ENCODE peak calls at places on chromosomes 5 and 9, in seven cellular contexts. One of them, this sample, is unnamed.
A peak's percentile ranks its signal among the peaks of the same experiment; 100 is the strongest.

GRCh38 chr5:119340597-119341218 is 15.1 kb upstream of the TNFAIP8 start:
- DNase-seq in activated CD8-positive, alpha-beta memory T cell treated with anti-CD3 and anti-CD28 coated beads, Interleukin-2, amount 10 ng/mL, durations not matched to agents 7 days and 5 days: peak; percentile 93
- DNase-seq in stimulated activated CD4-positive, alpha-beta T cell treated with anti-CD3 and anti-CD28 coated beads, Interleukin-12 subunit alpha, Interleukin-12 subunit beta, amount 100 ng/mL, for 4 hours: no peak
- DNase-seq in Right ventricle myocardium superior: no peak
- DNase-seq in esophagus muscularis mucosa: no peak
- DNase-seq in HTR-8/SVneo: no peak
- DNase-seq in KBM-7: peak; percentile 31
- DNase-seq in this sample: no peak

GRCh38 chr9:133304477-133305377 is 29.7 kb upstream of the ABO start:
- DNase-seq in activated CD8-positive, alpha-beta memory T cell treated with anti-CD3 and anti-CD28 coated beads, Interleukin-2, amount 10 ng/mL, durations not matched to agents 7 days and 5 days: no peak
- DNase-seq in stimulated activated CD4-positive, alpha-beta T cell treated with anti-CD3 and anti-CD28 coated beads, Interleukin-12 subunit alpha, Interleukin-12 subunit beta, amount 100 ng/mL, for 4 hours: no peak
- DNase-seq in Right ventricle myocardium superior: no peak
- DNase-seq in esophagus muscularis mucosa: no peak
- DNase-seq in HTR-8/SVneo: no peak
- DNase-seq in KBM-7: no peak
- DNase-seq in this sample: no peak

GRCh38 chr9:33469891-33470290 is 3.8 kb downstream of the NOL6 start:
- DNase-seq in activated CD8-positive, alpha-beta memory T cell treated with anti-CD3 and anti-CD28 coated beads, Interleukin-2, amount 10 ng/mL, durations not matched to agents 7 days and 5 days: no peak
- DNase-seq in stimulated activated CD4-positive, alpha-beta T cell treated with anti-CD3 and anti-CD28 coated beads, Interleukin-12 subunit alpha, Interleukin-12 subunit beta, amount 100 ng/mL, for 4 hours: no peak
- DNase-seq in Right ventricle myocardium superior: no peak
- DNase-seq in esophagus muscularis mucosa: no peak
- DNase-seq in HTR-8/SVneo: no peak
- DNase-seq in KBM-7: no peak
- DNase-seq in this sample: no peak

GRCh38 chr5:158471179-158471924 is 612.4 kb upstream of the CLINT1 start:
- DNase-seq in activated CD8-positive, alpha-beta memory T cell treated with anti-CD3 and anti-CD28 coated beads, Interleukin-2, amount 10 ng/mL, durations not matched to agents 7 days and 5 days: no peak
- DNase-seq in stimulated activated CD4-positive, alpha-beta T cell treated with anti-CD3 and anti-CD28 coated beads, Interleukin-12 subunit alpha, Interleukin-12 subunit beta, amount 100 ng/mL, for 4 hours: no peak
- DNase-seq in Right ventricle myocardium superior: no peak
- DNase-seq in esophagus muscularis mucosa: no peak
- DNase-seq in HTR-8/SVneo: no peak
- DNase-seq in KBM-7: no peak
- DNase-seq in this sample: no peak

GRCh38 chr9:93501406-93501805 is 48.0 kb upstream of the FAM120AOS start:
- DNase-seq in activated CD8-positive, alpha-beta memory T cell treated with anti-CD3 and anti-CD28 coated beads, Interleukin-2, amount 10 ng/mL, durations not matched to agents 7 days and 5 days: no peak
- DNase-seq in stimulated activated CD4-positive, alpha-beta T cell treated with anti-CD3 and anti-CD28 coated beads, Interleukin-12 subunit alpha, Interleukin-12 subunit beta, amount 100 ng/mL, for 4 hours: no peak
- DNase-seq in Right ventricle myocardium superior: no peak
- DNase-seq in esophagus muscularis mucosa: no peak
- DNase-seq in HTR-8/SVneo: peak; percentile 5
- DNase-seq in KBM-7: peak; percentile 11
- DNase-seq in this sample: no peak

GRCh38 chr9:134645607-134646365 is 4.2 kb downstream of the COL5A1 start:
- DNase-seq in activated CD8-positive, alpha-beta memory T cell treated with anti-CD3 and anti-CD28 coated beads, Interleukin-2, amount 10 ng/mL, durations not matched to agents 7 days and 5 days: no peak
- DNase-seq in stimulated activated CD4-positive, alpha-beta T cell treated with anti-CD3 and anti-CD28 coated beads, Interleukin-12 subunit alpha, Interleukin-12 subunit beta, amount 100 ng/mL, for 4 hours: no peak
- DNase-seq in Right ventricle myocardium superior: no peak
- DNase-seq in esophagus muscularis mucosa: no peak
- DNase-seq in HTR-8/SVneo: no peak
- DNase-seq in KBM-7: no peak
- DNase-seq in this sample: no peak

GRCh38 chr5:91179018-91179417 is 204.1 kb downstream of the ARRDC3 start:
- DNase-seq in activated CD8-positive, alpha-beta memory T cell treated with anti-CD3 and anti-CD28 coated beads, Interleukin-2, amount 10 ng/mL, durations not matched to agents 7 days and 5 days: no peak
- DNase-seq in stimulated activated CD4-positive, alpha-beta T cell treated with anti-CD3 and anti-CD28 coated beads, Interleukin-12 subunit alpha, Interleukin-12 subunit beta, amount 100 ng/mL, for 4 hours: no peak
- DNase-seq in Right ventricle myocardium superior: no peak
- DNase-seq in esophagus muscularis mucosa: no peak
- DNase-seq in HTR-8/SVneo: no peak
- DNase-seq in KBM-7: no peak
- DNase-seq in this sample: no peak

GRCh38 chr5:65133473-65134110 is 348.1 kb downstream of the ADAMTS6 start:
- DNase-seq in activated CD8-positive, alpha-beta memory T cell treated with anti-CD3 and anti-CD28 coated beads, Interleukin-2, amount 10 ng/mL, durations not matched to agents 7 days and 5 days: no peak
- DNase-seq in stimulated activated CD4-positive, alpha-beta T cell treated with anti-CD3 and anti-CD28 coated beads, Interleukin-12 subunit alpha, Interleukin-12 subunit beta, amount 100 ng/mL, for 4 hours: no peak
- DNase-seq in Right ventricle myocardium superior: no peak
- DNase-seq in esophagus muscularis mucosa: no peak
- DNase-seq in HTR-8/SVneo: no peak
- DNase-seq in KBM-7: no peak
- DNase-seq in this sample: no peak

GRCh38 chr5:150544606-150545219 is 36.8 kb downstream of the NDST1 start:
- DNase-seq in activated CD8-positive, alpha-beta memory T cell treated with anti-CD3 and anti-CD28 coated beads, Interleukin-2, amount 10 ng/mL, durations not matched to agents 7 days and 5 days: peak; percentile 78
- DNase-seq in stimulated activated CD4-positive, alpha-beta T cell treated with anti-CD3 and anti-CD28 coated beads, Interleukin-12 subunit alpha, Interleukin-12 subunit beta, amount 100 ng/mL, for 4 hours: peak; percentile 51
- DNase-seq in Right ventricle myocardium superior: peak; percentile 85
- DNase-seq in esophagus muscularis mucosa: no peak
- DNase-seq in HTR-8/SVneo: peak; percentile 78
- DNase-seq in KBM-7: peak; percentile 76
- DNase-seq in this sample: peak; percentile 93

GRCh38 chr9:134301387-134302129 is 24.7 kb upstream of the RXRA start:
- DNase-seq in activated CD8-positive, alpha-beta memory T cell treated with anti-CD3 and anti-CD28 coated beads, Interleukin-2, amount 10 ng/mL, durations not matched to agents 7 days and 5 days: peak; percentile 90
- DNase-seq in stimulated activated CD4-positive, alpha-beta T cell treated with anti-CD3 and anti-CD28 coated beads, Interleukin-12 subunit alpha, Interleukin-12 subunit beta, amount 100 ng/mL, for 4 hours: no peak
- DNase-seq in Right ventricle myocardium superior: peak; percentile 31
- DNase-seq in esophagus muscularis mucosa: no peak
- DNase-seq in HTR-8/SVneo: no peak
- DNase-seq in KBM-7: no peak
- DNase-seq in this sample: no peak

This sample was measured in 8988T.